ENCODE peak calls at places on chromosomes 16 and 17, in five cellular contexts. S is cardiac muscle cell, E is heart left ventricle, R is iPS DF 6.9, O is aorta. H is an unnamed sample.

GRCh38 chr16:23835390-23836077 is at the start of gene PRKCB:
- DNase-seq in S (peak), E (peak), O (peak), R (peak), H (peak)

GRCh38 chr16:5506021-5506420 is 408.4 kb upstream of the EEF2KMT start:
- DNase-seq in R (no peak), O (no peak), E (no peak), S (no peak), H (no peak)

GRCh38 chr16:4426722-4427372 is 1.2 kb downstream of the DNAJA3 start:
- DNase-seq in S (no peak), O (peak), E (no peak), R (no peak), H (no peak)

GRCh38 chr16:87538594-87538993 is 45.8 kb upstream of the ZCCHC14 start:
- DNase-seq in O (peak), E (no peak), R (no peak), S (peak), H (no peak)

GRCh38 chr16:85394511-85395206 is 218.5 kb upstream of the GSE1 start:
- DNase-seq in E (no peak), R (no peak), S (no peak), O (no peak), H (no peak)

GRCh38 chr16:13305019-13305755 is 403.8 kb downstream of the SHISA9 start:
- DNase-seq in R (no peak), E (no peak), O (no peak), S (no peak), H (no peak)

GRCh38 chr16:51542856-51543510 is 391.9 kb upstream of the SALL1 start:
- DNase-seq in O (no peak), R (no peak), E (no peak), S (no peak), H (no peak)

GRCh38 chr17:35749560-35750412 is 3.3 kb downstream of the GAS2L2 start:
- DNase-seq in E (no peak), O (no peak), S (peak), R (no peak), H (no peak)

GRCh38 chr17:34375598-34375997 is 12.6 kb upstream of the CCL1 start:
- DNase-seq in E (no peak), S (no peak), O (no peak), R (no peak), H (no peak)

GRCh38 chr17:44345497-44346026 is 460 bp downstream of the GRN start:
- DNase-seq in O (peak), S (peak), E (peak), R (no peak), H (peak)

GRCh38 chr16:30186782-30187555 is 3.6 kb downstream of the CORO1A start:
- DNase-seq in S (peak), O (peak), E (peak), R (peak), H (peak)

GRCh38 chr17:63443053-63443452 is 3.1 kb downstream of the CYB561 start:
- DNase-seq in O (peak), E (no peak), S (no peak), R (no peak), H (no peak)

GRCh38 chr17:27236710-27237315 is 57.1 kb upstream of the WSB1 start:
- DNase-seq in R (no peak), S (peak), E (peak), O (peak), H (peak)

GRCh38 chr17:20143740-20144139 is 134.6 kb downstream of the SPECC1 start:
- DNase-seq in E (no peak), R (no peak), O (no peak), S (no peak), H (no peak)

GRCh38 chr17:27242951-27243350 is 51.0 kb upstream of the WSB1 start:
- DNase-seq in O (no peak), R (no peak), S (no peak), E (no peak), H (no peak)

GRCh38 chr16:13056607-13057006 is 155.2 kb downstream of the SHISA9 start:
- DNase-seq in E (no peak), S (no peak), R (no peak), O (no peak), H (no peak)

GRCh38 chr16:73125860-73126259 is 77.9 kb upstream of the ZFHX3 start:
- DNase-seq in S (peak), R (no peak), O (no peak), E (no peak), H (peak)

GRCh38 chr17:1315891-1316403 is 36.5 kb downstream of the TRARG1 start:
- DNase-seq in S (no peak), O (peak), E (no peak), R (no peak), H (no peak)

GRCh38 chr16:89122322-89122831 is 28.7 kb downstream of the ACSF3 start:
- DNase-seq in O (peak), R (no peak), S (no peak), E (no peak), H (no peak)

GRCh38 chr16:48441863-48442279 is 56.7 kb upstream of the SIAH1 start:
- DNase-seq in R (no peak), S (no peak), O (no peak), E (no peak), H (no peak)

GRCh38 chr16:30484887-30485286 is 12.3 kb downstream of the ITGAL start:
- DNase-seq in O (no peak), S (no peak), E (no peak), R (no peak), H (no peak)

GRCh38 chr17:44200478-44201155 is 933 bp upstream of the ATXN7L3 start:
- DNase-seq in E (no peak), S (no peak), R (no peak), O (peak), H (no peak)

GRCh38 chr17:55577687-55578086 is 66.4 kb upstream of the SMIM36 start:
- DNase-seq in O (peak), E (peak), S (no peak), R (no peak), H (no peak)

GRCh38 chr16:75219838-75220237 is 1.1 kb downstream of the CTRB1 start:
- DNase-seq in E (no peak), S (no peak), O (no peak), R (no peak), H (no peak)

GRCh38 chr17:11551442-11551841 is 46.8 kb upstream of the DNAH9 start:
- DNase-seq in E (no peak), R (no peak), O (no peak), S (no peak), H (no peak)

GRCh38 chr17:73410586-73411329 is 99.0 kb upstream of the CDC42EP4 start:
- DNase-seq in O (peak), R (no peak), S (peak), E (peak), H (peak)

GRCh38 chr17:835263-835662 is 53.1 kb downstream of the MRM3 start:
- DNase-seq in S (peak), O (peak), E (no peak), R (peak), H (no peak)

GRCh38 chr16:61936522-61936921 is 99.7 kb downstream of the CDH8 start:
- DNase-seq in R (no peak), E (no peak), O (no peak), S (no peak), H (no peak)

GRCh38 chr17:3882276-3882675 is 10.6 kb downstream of the CAMKK1 start:
- DNase-seq in E (no peak), S (no peak), R (no peak), O (no peak), H (no peak)

GRCh38 chr17:16908282-16908681 is 63.6 kb downstream of the TNFRSF13B start:
- DNase-seq in E (no peak), S (no peak), R (no peak), O (no peak), H (no peak)

GRCh38 chr17:51150932-51151331 is 2.4 kb upstream of the NME1 start:
- DNase-seq in S (no peak), E (no peak), O (no peak), R (no peak), H (no peak)
- H3K27ac ChIP-seq in S (no peak), E (no peak), O (no peak), R (no peak), H (no peak)

GRCh38 chr17:7217113-7217987 is 2.3 kb downstream of the DLG4 start:
- DNase-seq in S (peak), O (peak), R (no peak), E (peak), H (peak)
- H3K27ac ChIP-seq in S (peak), O (no peak), R (no peak), E (peak), H (peak)

GRCh38 chr16:27775254-27775653 is 225.3 kb downstream of the KATNIP start:
- DNase-seq in S (no peak), R (no peak), E (no peak), O (no peak), H (no peak)

GRCh38 chr16:27776556-27776955 is 226.6 kb downstream of the KATNIP start:
- DNase-seq in R (no peak), E (no peak), O (no peak), S (no peak), H (no peak)

GRCh38 chr16:27772093-27772820 is 222.3 kb downstream of the KATNIP start:
- DNase-seq in E (no peak), O (no peak), R (no peak), S (no peak), H (no peak)

GRCh38 chr16:27773344-27773743 is 223.4 kb downstream of the KATNIP start:
- DNase-seq in E (no peak), R (no peak), S (no peak), O (no peak), H (no peak)

GRCh38 chr16:27774779-27775178 is 224.8 kb downstream of the KATNIP start:
- DNase-seq in O (no peak), E (no peak), R (no peak), S (no peak), H (no peak)
- H3K27ac ChIP-seq in O (no peak), E (no peak), R (no peak), S (no peak), H (no peak)

GRCh38 chr17:49631496-49631895 is 46.4 kb downstream of the SPOP start:
- DNase-seq in R (no peak), O (no peak), E (no peak), S (no peak), H (no peak)
- H3K27ac ChIP-seq in R (no peak), O (peak), E (peak), S (no peak), H (no peak)

GRCh38 chr17:67594115-67594878 is 123.4 kb upstream of the NOL11 start:
- DNase-seq in S (no peak), R (no peak), E (no peak), O (no peak), H (no peak)
- H3K27ac ChIP-seq in S (no peak), R (no peak), E (no peak), O (no peak), H (no peak)

DNA sequence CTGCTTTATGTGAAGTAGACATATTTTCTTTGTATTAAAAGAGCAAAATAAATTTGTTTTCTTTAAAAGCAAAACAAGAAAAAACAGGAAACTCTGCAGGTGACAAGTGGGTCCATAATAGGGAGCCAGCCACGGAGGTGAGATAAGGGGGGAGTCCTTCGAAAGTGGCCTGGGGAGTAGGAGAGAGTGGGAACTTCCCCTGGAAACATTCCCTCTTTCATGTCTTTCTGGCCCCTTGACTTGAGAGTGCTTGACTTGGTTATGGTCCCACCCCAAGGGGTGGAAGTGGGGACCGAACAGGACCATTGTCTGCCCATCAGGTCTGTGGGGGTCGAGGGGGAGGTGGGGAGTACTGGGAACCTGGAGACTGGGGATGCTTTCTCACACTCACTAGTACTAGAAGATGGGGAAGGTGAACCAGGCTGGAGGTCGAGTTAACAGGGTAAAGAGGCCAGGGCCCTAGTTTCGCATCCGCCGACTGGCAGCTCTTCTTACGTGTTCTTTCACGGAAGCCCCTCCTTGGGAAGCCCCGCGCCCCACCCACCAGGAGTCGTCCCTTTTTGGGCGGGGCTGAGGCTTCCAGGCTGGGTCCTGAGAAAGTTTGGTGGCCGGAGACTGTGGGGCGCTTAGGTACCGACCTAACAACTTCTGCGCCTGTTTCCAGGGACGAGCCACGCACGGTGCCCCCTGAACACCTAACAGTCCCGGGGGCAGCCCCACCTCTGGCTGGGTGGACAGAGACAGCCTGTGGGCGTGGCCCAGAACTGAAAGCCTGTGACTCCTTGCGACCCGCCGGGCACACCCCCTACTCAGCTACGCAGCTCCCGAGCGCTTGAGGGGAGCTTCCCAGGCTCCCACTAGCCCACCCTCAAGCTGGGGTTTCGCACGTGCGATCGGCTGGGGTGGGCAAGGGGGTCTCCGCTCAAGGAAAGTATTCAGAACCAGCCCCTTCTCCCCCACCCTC is 790 bp downstream of the TRADD start:
- DNase-seq in S (peak), O (peak), E (no peak), R (no peak), H (peak)
- H3K27ac ChIP-seq in S (no peak), O (no peak), E (peak), R (no peak), H (peak)

GRCh38 chr16:55372792-55373488 is 48.9 kb downstream of the IRX6 start:
- DNase-seq in O (no peak), S (no peak), E (peak), R (no peak), H (peak)
- H3K27ac ChIP-seq in O (no peak), S (no peak), E (peak), R (no peak), H (no peak)

GRCh38 chr17:82867763-82868325 is 28.0 kb upstream of the ZNF750 start:
- DNase-seq in E (no peak), R (no peak), S (no peak), O (no peak), H (no peak)

GRCh38 chr17:82865274-82865673 is 25.5 kb upstream of the ZNF750 start:
- DNase-seq in S (no peak), E (no peak), R (no peak), O (no peak), H (no peak)

GRCh38 chr17:82864721-82865240 is 25.0 kb upstream of the ZNF750 start:
- DNase-seq in E (no peak), S (no peak), O (no peak), R (no peak), H (no peak)

GRCh38 chr17:82865996-82866395 is 26.2 kb upstream of the ZNF750 start:
- DNase-seq in R (no peak), S (no peak), O (no peak), E (no peak), H (no peak)

GRCh38 chr17:82866521-82867214 is 26.8 kb upstream of the ZNF750 start:
- DNase-seq in S (peak), E (peak), R (no peak), O (no peak), H (no peak)
- H3K27ac ChIP-seq in S (peak), E (peak), R (no peak), O (no peak), H (no peak)

GRCh38 chr17:41538565-41538991 is 10.5 kb upstream of the KRT19 start:
- DNase-seq in R (no peak), E (no peak), S (peak), O (peak), H (no peak)

GRCh38 chr17:41537990-41538389 is 9.9 kb upstream of the KRT19 start:
- DNase-seq in O (peak), S (peak), E (no peak), R (no peak), H (no peak)

GRCh38 chr17:41539979-41540701 is 12.0 kb upstream of the KRT19 start:
- DNase-seq in S (no peak), R (no peak), E (no peak), O (peak), H (no peak)

GRCh38 chr17:41537614-41537954 is 9.5 kb upstream of the KRT19 start:
- DNase-seq in S (no peak), E (no peak), O (no peak), R (no peak), H (no peak)

GRCh38 chr17:41539071-41539492 is 11.0 kb upstream of the KRT19 start:
- DNase-seq in R (no peak), E (no peak), O (peak), S (no peak), H (no peak)
- H3K27ac ChIP-seq in R (no peak), E (no peak), O (no peak), S (no peak), H (no peak)